ENCODE peak calls at places on chromosome 12, in four cellular contexts. G is left ventricle myocardium inferior, V is upper lobe of right lung, A is H1. U is an unnamed sample.

GRCh38 chr12:100544165-100544564 is 29.3 kb upstream of the GAS2L3 start:
- DNase-seq in V (no peak), A (no peak), G (no peak), U (no peak)

GRCh38 chr12:15164997-15165659 is 56.1 kb downstream of the RERG start:
- DNase-seq in A (no peak), G (no peak), V (no peak), U (no peak)

GRCh38 chr12:57726151-57726883 is 12.2 kb downstream of the AGAP2 start:
- DNase-seq in V (peak), A (peak), G (peak), U (peak)

GRCh38 chr12:112430929-112431328 is 12.2 kb downstream of the PTPN11 start:
- DNase-seq in V (no peak), A (no peak), G (no peak), U (no peak)

GRCh38 chr12:15846887-15847286 is 35.3 kb upstream of the STRAP start:
- DNase-seq in G (no peak), V (no peak), A (no peak), U (no peak)

GRCh38 chr12:53123578-53124351 is 20.5 kb downstream of the SOAT2 start:
- DNase-seq in V (no peak), G (no peak), A (no peak), U (no peak)

GRCh38 chr12:116380066-116380465 is 102.6 kb upstream of the MED13L start:
- DNase-seq in V (no peak), A (no peak), G (no peak), U (no peak)

GRCh38 chr12:63362801-63363200 is 211.8 kb upstream of the AVPR1A start:
- DNase-seq in V (no peak), A (no peak), G (no peak), U (no peak)

GRCh38 chr12:117587646-117588287 is 226.3 kb upstream of the NOS1 start:
- DNase-seq in A (peak), V (peak), G (peak), U (peak)

DNA sequence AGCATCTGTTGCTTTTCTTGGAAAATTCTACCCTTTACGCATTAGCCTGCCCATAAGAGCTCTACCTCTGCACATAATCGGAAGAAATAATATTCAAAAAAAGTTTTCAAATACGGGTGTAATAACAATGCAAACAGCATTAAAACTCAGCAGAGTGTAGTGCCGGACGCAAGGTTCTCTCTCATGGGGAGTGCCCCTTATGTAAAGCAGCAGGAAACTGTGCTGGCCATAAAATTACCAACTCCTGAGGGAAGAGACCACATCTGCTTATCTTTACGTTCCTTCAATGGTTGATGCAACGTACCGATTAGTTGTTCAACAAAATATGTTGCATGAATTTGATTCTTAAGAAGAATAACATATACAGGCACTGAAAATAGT is 118.7 kb upstream of the TMCC3 start:
- DNase-seq in G (no peak), V (no peak), A (no peak), U (no peak)
- H3K27ac ChIP-seq in G (no peak), V (no peak), A (no peak), U (no peak)

GRCh38 chr12:109016016-109016415 is 4.9 kb downstream of the SVOP start:
- DNase-seq in V (no peak), A (no peak), G (no peak), U (peak)

GRCh38 chr12:109014984-109015765 is 5.7 kb downstream of the SVOP start:
- DNase-seq in G (no peak), V (no peak), A (no peak), U (no peak)

GRCh38 chr12:109010259-109010658 is 10.6 kb downstream of the SVOP start:
- DNase-seq in G (no peak), V (no peak), A (no peak), U (peak)
- TF ChIP-seq CTCF in G (no peak), V (no peak), A (no peak), U (no peak)

DNA sequence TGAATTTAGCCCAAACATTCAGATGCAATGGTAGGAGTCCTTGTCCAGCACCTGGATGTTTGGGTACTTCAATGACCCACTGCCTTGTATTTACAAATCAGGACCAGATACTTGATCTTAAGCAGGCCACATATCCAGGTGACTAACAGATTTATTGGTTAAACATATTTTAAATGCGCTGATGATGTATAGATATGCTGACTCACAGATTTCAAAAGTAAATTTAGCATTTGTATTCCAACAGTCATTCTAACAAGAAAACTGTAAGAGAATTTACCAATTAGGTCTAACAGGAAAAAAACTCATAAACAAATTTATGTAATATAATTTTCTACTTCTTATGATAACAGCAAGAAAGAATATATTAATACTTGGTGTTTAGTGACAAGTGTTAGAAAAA is 29.4 kb upstream of the MYF6 start:
- DNase-seq in G (no peak), A (no peak), V (no peak), U (no peak)
- H3K4me3 ChIP-seq in G (no peak), A (no peak), V (no peak), U (no peak)

DNA sequence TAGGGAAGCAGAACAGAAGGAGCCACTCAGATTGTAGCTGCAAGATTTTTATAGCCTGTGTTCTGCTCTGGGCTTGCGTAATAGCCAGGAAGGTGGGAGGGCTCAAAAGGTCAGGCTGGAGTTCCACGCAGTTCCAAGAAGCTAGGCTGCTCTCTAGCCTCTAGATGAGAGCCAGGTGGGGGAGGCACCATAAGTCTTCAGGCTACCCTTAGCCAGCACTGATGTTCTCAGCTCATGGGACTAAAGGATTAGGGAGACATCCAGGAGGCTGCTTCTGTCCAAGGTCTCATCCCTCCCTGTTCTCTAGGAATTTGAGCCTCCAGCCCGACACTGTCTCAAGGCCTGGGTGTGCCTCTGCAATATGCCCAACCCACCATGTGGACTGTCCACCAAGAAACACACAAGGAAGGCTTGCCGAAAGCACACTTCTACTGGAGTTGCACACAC is 1.7 kb downstream of the LMBR1L start:
- DNase-seq in V (peak), A (no peak), G (peak), U (peak)
- H3K27ac ChIP-seq in V (peak), A (no peak), G (peak), U (no peak)